ENCODE peak calls at places on chromosomes 6 and 20, in four cellular contexts. O is GM23338, F is ascending aorta, J is fibroblast of villous mesenchyme. G is an unnamed sample.

GRCh38 chr6:37779111-37779800 is 40.3 kb upstream of the ZFAND3 start:
- DNase-seq in O (no peak), J (no peak), F (no peak), G (no peak)

GRCh38 chr6:139490482-139490881 is 116.0 kb upstream of the CITED2 start:
- DNase-seq in O (no peak), F (no peak), J (peak; percentile 46), G (peak; percentile 21)

GRCh38 chr6:29965873-29966601 is 23.7 kb downstream of the HLA-A start:
- DNase-seq in J (peak; percentile 56), F (peak; percentile 93), O (peak; percentile 52), G (peak; percentile 39)

GRCh38 chr6:127118505-127119360 is at the start of gene RSPO3:
- DNase-seq in O (peak; percentile 72), J (peak; percentile 41), F (no peak), G (peak; percentile 39)

GRCh38 chr20:32457476-32457986 is 99.4 kb downstream of the ASXL1 start:
- DNase-seq in J (peak; percentile 75), F (no peak), O (peak; percentile 99), G (peak; percentile 59)

GRCh38 chr6:8113260-8113659 is 10.9 kb upstream of the EEF1E1 start:
- DNase-seq in F (no peak), O (no peak), J (no peak), G (peak; percentile 15)

GRCh38 chr20:7094438-7094997 is 327.0 kb downstream of the BMP2 start:
- DNase-seq in O (peak; percentile 65), J (peak; percentile 44), F (no peak), G (peak; percentile 16)

GRCh38 chr20:24823989-24824693 is 124.9 kb upstream of the CST7 start:
- DNase-seq in J (no peak), O (no peak), F (peak; percentile 37), G (no peak)

GRCh38 chr6:134230087-134230717 is 87.7 kb downstream of the SGK1 start:
- DNase-seq in J (no peak), F (no peak), O (peak; percentile 39), G (no peak)

GRCh38 chr20:2332711-2333110 is 36.9 kb downstream of the TGM3 start:
- DNase-seq in O (no peak), J (no peak), F (no peak), G (no peak)

GRCh38 chr20:46642944-46643343 is 8.3 kb downstream of the SLC13A3 start:
- DNase-seq in J (no peak), O (no peak), F (no peak), G (no peak)

GRCh38 chr6:158642805-158643489 is 1.6 kb downstream of the DYNLT1 start:
- DNase-seq in J (no peak), O (no peak), F (peak; percentile 61), G (peak; percentile 34)

GRCh38 chr20:4966826-4967751 is 34.2 kb downstream of the SLC23A2 start:
- DNase-seq in J (peak; percentile 78), F (no peak), O (no peak), G (no peak)

GRCh38 chr20:47020231-47020630 is 125.6 kb downstream of the EYA2 start:
- DNase-seq in F (no peak), O (no peak), J (peak; percentile 34), G (no peak)

GRCh38 chr6:109458774-109459531 is 3.4 kb upstream of the MICAL1 start:
- DNase-seq in O (no peak), J (no peak), F (peak; percentile 56), G (no peak)

GRCh38 chr6:102619585-102619984 is 1226.1 kb downstream of the GRIK2 start:
- DNase-seq in F (no peak), O (peak; percentile 56), J (peak; percentile 1), G (peak; percentile 2)

GRCh38 chr6:43771210-43771857 is 1.3 kb downstream of the VEGFA start:
- DNase-seq in J (peak; percentile 58), O (peak; percentile 71), F (peak; percentile 78), G (peak; percentile 64)

GRCh38 chr6:52337633-52338290 is 24.2 kb upstream of the PAQR8 start:
- DNase-seq in F (no peak), O (no peak), J (no peak), G (no peak)

GRCh38 chr6:124958149-124958548 is 4.1 kb upstream of the RNF217 start:
- DNase-seq in F (no peak), O (no peak), J (no peak), G (no peak)

DNA sequence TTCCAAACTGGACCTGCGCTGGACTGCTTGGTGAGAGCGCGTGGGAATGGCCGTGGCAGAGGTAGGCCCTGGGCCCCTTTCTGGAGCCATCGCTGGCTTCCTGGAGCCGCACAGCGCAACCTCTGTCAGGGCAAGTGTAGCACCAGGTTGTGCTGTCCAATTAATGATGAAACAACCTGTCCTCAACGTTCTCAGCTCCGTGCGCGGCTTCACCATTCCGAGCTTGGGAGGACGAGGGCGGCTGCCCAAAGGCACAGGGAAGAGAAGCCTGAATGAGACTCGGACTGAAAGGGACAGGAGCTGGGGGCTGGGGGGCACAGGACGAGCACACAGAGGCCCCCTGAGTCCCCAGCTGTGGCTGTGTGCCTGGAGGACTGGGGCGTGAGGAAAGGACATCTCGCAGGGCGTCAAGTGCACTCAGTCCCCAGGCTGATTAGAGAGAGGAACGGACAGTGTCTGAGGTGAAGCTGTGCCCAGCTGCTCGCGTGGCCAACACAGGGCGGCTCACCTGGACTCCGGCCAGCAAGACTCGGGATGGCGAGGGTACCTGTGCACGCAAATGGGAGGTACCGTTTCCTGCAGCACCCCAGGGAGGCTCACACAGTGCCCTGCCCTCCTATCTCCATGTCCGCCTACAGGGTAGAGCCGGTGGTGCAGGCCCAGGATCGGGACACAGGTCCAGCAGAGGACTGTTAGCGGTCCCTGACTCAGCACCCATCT is 403.3 kb downstream of the TAF4 start:
- DNase-seq in J (no peak), O (peak; percentile 51), F (no peak), G (no peak)
- TF ChIP-seq CTCF in J (no peak), O (peak; percentile 33), F (no peak), G (no peak)

GRCh38 chr6:27865952-27866369 is 46.2 kb downstream of the OR2B2 start:
- DNase-seq in J (peak; percentile 15), F (no peak), O (peak; percentile 67), G (no peak)

GRCh38 chr6:27866370-27867050 is 45.7 kb downstream of the OR2B2 start:
- DNase-seq in F (no peak), J (peak; percentile 77), O (peak; percentile 71), G (peak; percentile 73)

GRCh38 chr6:27867051-27867940 is 44.9 kb downstream of the OR2B2 start:
- DNase-seq in F (peak; percentile 72), O (peak; percentile 94), J (peak; percentile 80), G (peak; percentile 83)

GRCh38 chr6:27870486-27870885 is 41.7 kb downstream of the OR2B2 start:
- DNase-seq in O (no peak), F (no peak), J (no peak), G (no peak)

DNA sequence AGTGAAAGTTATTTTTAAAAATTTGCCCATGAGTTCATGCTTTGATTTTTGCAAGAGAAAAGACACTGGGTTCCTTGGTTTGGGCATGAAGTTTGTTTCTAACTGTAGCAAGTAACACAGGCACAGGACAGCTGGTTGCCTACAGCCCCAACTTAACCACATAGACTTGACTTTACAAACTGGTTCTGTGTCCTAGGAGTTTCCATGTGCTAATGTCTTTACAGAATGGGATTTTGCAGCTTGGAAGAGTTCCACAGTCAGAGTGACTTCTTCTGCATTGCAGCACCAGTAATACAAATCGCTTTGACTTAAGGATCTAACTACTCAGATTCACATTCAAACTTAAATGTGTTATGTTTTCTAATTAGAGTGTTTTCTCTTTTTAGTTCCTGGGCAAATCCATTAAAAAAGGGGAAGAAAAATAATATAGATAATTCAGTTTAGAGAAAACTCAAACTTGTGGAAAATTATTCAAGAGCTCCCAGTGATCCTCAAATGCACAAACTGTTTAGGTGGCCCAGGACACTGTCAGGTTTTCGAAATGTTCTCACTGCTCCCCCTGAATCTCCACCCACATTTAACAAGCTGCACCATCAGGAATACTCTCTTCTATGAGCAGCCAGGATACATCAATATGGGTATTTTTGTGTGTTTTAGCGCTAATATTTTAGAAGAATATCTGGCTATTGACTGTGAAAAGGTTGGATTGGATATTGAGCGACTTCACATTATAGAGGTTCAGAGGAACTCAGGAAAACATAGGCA is 44.1 kb downstream of the OR2B2 start:
- DNase-seq in J (no peak), O (no peak), F (no peak), G (no peak)
- H3K4me3 ChIP-seq in J (peak overlapping the region; percentile 79), O (peak overlapping the region; percentile 78), F (no peak overlapping the region), G (no peak overlapping the region)

GRCh38 chr6:117195728-117196127 is 69.6 kb upstream of the VGLL2 start:
- DNase-seq in J (no peak), O (peak; percentile 17), F (no peak), G (no peak)
- TF ChIP-seq CTCF in J (no peak), O (no peak), F (no peak), G (no peak)

GRCh38 chr6:163667372-163668060 is 253.0 kb downstream of the QKI start:
- DNase-seq in O (no peak), F (peak; percentile 66), J (no peak), G (peak; percentile 17)
- H3K4me3 ChIP-seq in O (no peak overlapping the region), F (no peak overlapping the region), J (no peak overlapping the region), G (no peak overlapping the region)

GRCh38 chr20:63381781-63382431 is 20.8 kb upstream of the CHRNA4 start:
- DNase-seq in F (no peak), O (peak; percentile 69), J (no peak), G (peak; percentile 3)
- TF ChIP-seq CTCF in F (peak; percentile 66), O (peak; percentile 87), J (peak; percentile 85), G (peak; percentile 87)